ENCODE peak calls at places on chromosomes 7 and 10, in six cellular contexts. O is ovary, U is tibial artery, L is AG09309, A is heart left ventricle, C is Peyer's patch. N is an unnamed sample.

GRCh38 chr10:119401671-119402395 is 140.7 kb downstream of the RGS10 start:
- DNase-seq in O (peak), U (peak), L (peak), A (peak), C (peak), N (peak)

GRCh38 chr10:26738354-26738753 is 40.9 kb downstream of the PDSS1 start:
- DNase-seq in O (no peak), U (no peak), L (no peak), A (no peak), C (no peak), N (no peak)

GRCh38 chr10:108544500-108545120 is 1378.7 kb downstream of the XPNPEP1 start:
- DNase-seq in O (no peak), U (no peak), L (no peak), A (peak), C (peak), N (peak)

GRCh38 chr10:100427374-100427773 is 35.4 kb upstream of the WNT8B start:
- DNase-seq in O (no peak), U (no peak), L (no peak), A (no peak), C (no peak), N (no peak)

GRCh38 chr7:45888185-45888992 is at the start of gene IGFBP1:
- DNase-seq in O (no peak), U (no peak), L (no peak), A (peak), C (no peak), N (peak)

GRCh38 chr7:22771829-22772228 is 44.8 kb downstream of the IL6 start:
- DNase-seq in O (no peak), U (no peak), L (no peak), A (no peak), C (no peak), N (no peak)

GRCh38 chr7:25856056-25856780 is 295.8 kb upstream of the NFE2L3 start:
- DNase-seq in O (no peak), U (peak), L (no peak), A (no peak), C (no peak), N (peak)

GRCh38 chr7:156049366-156049765 is 237.1 kb upstream of the SHH start:
- DNase-seq in O (no peak), U (peak), L (no peak), A (no peak), C (no peak), N (no peak)

GRCh38 chr10:74542077-74542476 is 284.3 kb upstream of the KAT6B start:
- DNase-seq in O (peak), U (peak), L (peak), A (no peak), C (no peak), N (peak)

GRCh38 chr10:119425102-119425880 is 117.2 kb downstream of the RGS10 start:
- DNase-seq in O (no peak), U (no peak), L (no peak), A (no peak), C (no peak), N (no peak)

GRCh38 chr10:95500097-95500496 is 61.1 kb downstream of the SORBS1 start:
- DNase-seq in O (no peak), U (no peak), L (no peak), A (no peak), C (no peak), N (no peak)

GRCh38 chr7:26950854-26951253 is 86.5 kb upstream of the SKAP2 start:
- DNase-seq in O (no peak), U (no peak), L (no peak), A (no peak), C (no peak), N (no peak)

GRCh38 chr7:155810607-155811559 is 1.4 kb downstream of the SHH start:
- DNase-seq in O (no peak), U (no peak), L (no peak), A (no peak), C (no peak), N (no peak)

GRCh38 chr7:139451638-139452037 is 31.8 kb downstream of the KLRG2 start:
- DNase-seq in O (no peak), U (no peak), L (no peak), A (no peak), C (no peak), N (peak)

GRCh38 chr10:130062976-130063375 is 47.7 kb downstream of the C10orf143 start:
- DNase-seq in O (no peak), U (peak), L (no peak), A (no peak), C (no peak), N (no peak)

GRCh38 chr7:112453505-112454171 is 3.4 kb downstream of the IFRD1 start:
- DNase-seq in O (no peak), U (no peak), L (peak), A (no peak), C (no peak), N (peak)

GRCh38 chr10:49803988-49804387 is 41.9 kb upstream of the OGDHL start:
- DNase-seq in O (no peak), U (no peak), L (no peak), A (no peak), C (no peak), N (no peak)

GRCh38 chr10:13526952-13527863 is 1.6 kb downstream of the BEND7 start:
- DNase-seq in O (no peak), U (no peak), L (peak), A (no peak), C (no peak), N (peak)

GRCh38 chr7:84677386-84677785 is 482.8 kb upstream of the SEMA3A start:
- DNase-seq in O (no peak), U (no peak), L (peak), A (no peak), C (no peak), N (peak)

GRCh38 chr10:129322872-129323271 is 144.2 kb upstream of the MGMT start:
- DNase-seq in O (no peak), U (no peak), L (no peak), A (no peak), C (no peak), N (no peak)

GRCh38 chr7:40583653-40584424 is 449.0 kb downstream of the SUGCT start:
- DNase-seq in O (no peak), U (no peak), L (no peak), A (no peak), C (no peak), N (no peak)

GRCh38 chr7:2046581-2047271 is 186.0 kb downstream of the MAD1L1 start:
- DNase-seq in O (no peak), U (peak), L (no peak), A (peak), C (no peak), N (no peak)

GRCh38 chr10:95841711-95842498 is 65.9 kb upstream of the CC2D2B start:
- DNase-seq in O (no peak), U (no peak), L (peak), A (no peak), C (peak), N (peak)

GRCh38 chr10:106380706-106381105 is 783.8 kb downstream of the SORCS1 start:
- DNase-seq in O (no peak), U (no peak), L (no peak), A (no peak), C (no peak), N (no peak)

GRCh38 chr7:122488241-122488640 is 183.7 kb upstream of the FEZF1 start:
- DNase-seq in O (no peak), U (no peak), L (no peak), A (no peak), C (no peak), N (peak)

GRCh38 chr10:58555170-58555929 is 42.7 kb downstream of the BICC1 start:
- DNase-seq in O (no peak), U (no peak), L (no peak), A (no peak), C (no peak), N (no peak)

GRCh38 chr7:2210551-2211258 is 22.0 kb downstream of the MAD1L1 start:
- DNase-seq in O (no peak), U (no peak), L (no peak), A (peak), C (no peak), N (no peak)

GRCh38 chr7:143047327-143047726 is 4.8 kb upstream of the OR6V1 start:
- DNase-seq in O (no peak), U (no peak), L (no peak), A (no peak), C (no peak), N (no peak)

GRCh38 chr7:2864999-2865670 is 21.0 kb upstream of the GNA12 start:
- DNase-seq in O (peak), U (peak), L (no peak), A (peak), C (peak), N (peak)

GRCh38 chr7:134420509-134421125 is 38.3 kb downstream of the AKR1B1 start:
- DNase-seq in O (no peak), U (no peak), L (peak), A (no peak), C (peak), N (peak)

GRCh38 chr7:107318523-107319160 is 149.8 kb downstream of the HBP1 start:
- DNase-seq in O (no peak), U (no peak), L (no peak), A (no peak), C (no peak), N (peak)

GRCh38 chr7:100951888-100952560 is 2.7 kb downstream of the MUC3A start:
- DNase-seq in O (no peak), U (no peak), L (no peak), A (no peak), C (no peak), N (no peak)
- TF ChIP-seq CTCF in O (no peak), U (no peak), L (no peak), A (no peak), C (no peak), N (no peak)

GRCh38 chr7:95715274-95715673 is 57.1 kb upstream of the DYNC1I1 start:
- DNase-seq in O (no peak), U (no peak), L (no peak), A (no peak), C (no peak), N (no peak)

GRCh38 chr7:95716357-95717122 is 55.8 kb upstream of the DYNC1I1 start:
- DNase-seq in O (no peak), U (no peak), L (no peak), A (no peak), C (no peak), N (no peak)

GRCh38 chr7:95723583-95724180 is 48.7 kb upstream of the DYNC1I1 start:
- DNase-seq in O (peak), U (no peak), L (peak), A (no peak), C (no peak), N (peak)

DNA sequence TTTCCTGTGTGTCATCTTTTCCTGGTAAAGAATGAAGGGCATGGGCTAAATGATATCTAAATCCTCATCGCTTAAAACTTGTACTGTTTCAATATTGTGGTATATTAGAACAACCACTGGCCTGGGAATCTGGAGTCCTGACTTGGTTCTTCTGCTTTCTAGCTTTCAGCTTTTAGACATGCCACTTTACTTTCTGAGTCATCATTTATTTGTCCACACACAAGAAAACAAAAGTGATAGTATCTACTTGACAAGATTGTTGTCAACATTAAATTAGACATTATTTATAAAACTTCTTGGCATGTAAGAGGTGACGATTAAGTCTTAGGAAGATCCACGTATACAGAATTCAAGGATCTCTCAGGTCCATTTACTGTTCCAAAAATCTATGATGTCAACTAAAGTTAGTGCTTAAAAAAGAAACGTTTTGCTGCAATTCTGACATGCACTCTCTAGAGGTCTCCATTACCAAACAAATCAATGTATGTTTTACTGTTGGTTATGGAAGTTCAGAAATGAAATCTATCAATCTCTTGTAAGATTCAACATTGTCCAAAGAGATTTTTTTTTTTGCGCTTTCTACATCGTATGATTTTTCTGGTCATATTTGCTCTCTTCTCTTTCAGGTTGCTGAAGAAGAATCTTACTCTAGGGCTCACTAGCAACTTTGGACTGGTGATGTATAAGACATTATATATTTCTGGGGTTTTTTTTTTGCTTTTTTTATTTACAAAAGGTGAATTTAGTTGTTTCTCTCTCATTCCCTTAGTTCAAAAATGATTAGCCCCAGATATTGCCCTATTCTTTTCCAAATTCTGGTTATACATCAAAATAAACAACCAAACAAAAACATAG is 53.6 kb upstream of the DYNC1I1 start:
- DNase-seq in O (no peak), U (no peak), L (peak), A (no peak), C (no peak), N (peak)
- TF ChIP-seq CTCF in O (no peak), U (peak), L (peak), A (peak), C (peak), N (peak)

DNA sequence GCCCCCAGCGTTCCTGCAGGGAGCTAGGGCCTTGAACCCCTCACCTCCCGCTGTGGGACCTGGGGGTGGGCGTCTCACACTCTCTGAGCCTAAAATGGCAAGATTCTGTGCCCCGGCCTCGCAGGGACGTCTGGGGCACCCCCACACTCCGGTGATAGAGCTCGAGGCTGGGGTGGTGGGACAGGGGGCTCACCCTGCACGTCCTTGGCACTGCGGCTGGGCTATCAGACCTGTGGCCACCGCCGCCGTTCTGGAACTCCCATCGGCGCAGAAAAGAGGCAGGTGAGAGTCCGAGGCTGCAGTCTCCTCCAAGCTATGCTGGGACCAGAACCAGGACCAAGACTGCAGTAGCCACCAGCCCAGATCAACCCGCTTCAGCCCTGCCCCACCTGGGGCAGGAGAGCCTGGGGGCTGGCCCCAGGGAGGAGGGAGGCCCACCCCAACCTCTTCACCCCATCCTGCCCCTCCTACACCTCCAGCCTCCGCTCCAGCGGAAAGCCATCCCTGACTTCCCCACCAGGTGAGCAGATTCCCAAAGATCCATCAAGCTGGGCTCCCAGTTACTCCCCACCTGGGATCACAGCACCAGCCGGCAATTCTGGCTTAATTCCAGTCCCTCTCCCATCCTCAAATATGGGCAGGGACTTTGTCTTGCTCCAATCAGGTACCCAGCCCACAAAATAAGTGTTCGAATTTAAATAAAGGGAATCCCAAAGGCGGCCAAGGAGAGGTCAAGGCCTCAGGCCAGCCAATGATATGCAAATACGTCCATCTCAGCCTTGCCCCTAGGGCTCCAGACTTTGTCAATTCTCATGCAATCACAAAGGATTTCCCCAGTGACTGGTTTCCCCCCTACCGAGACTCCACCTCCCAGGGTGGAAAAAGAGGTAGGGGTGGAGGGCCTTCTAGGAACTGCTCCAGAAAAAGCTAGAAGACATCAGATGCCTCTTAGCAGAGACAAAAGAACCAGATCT is 16.4 kb downstream of the TNRC18 start:
- DNase-seq in O (no peak), U (no peak), L (no peak), A (no peak), C (no peak), N (peak)
- TF ChIP-seq CTCF in O (no peak), U (no peak), L (no peak), A (no peak), C (no peak), N (no peak)

DNA sequence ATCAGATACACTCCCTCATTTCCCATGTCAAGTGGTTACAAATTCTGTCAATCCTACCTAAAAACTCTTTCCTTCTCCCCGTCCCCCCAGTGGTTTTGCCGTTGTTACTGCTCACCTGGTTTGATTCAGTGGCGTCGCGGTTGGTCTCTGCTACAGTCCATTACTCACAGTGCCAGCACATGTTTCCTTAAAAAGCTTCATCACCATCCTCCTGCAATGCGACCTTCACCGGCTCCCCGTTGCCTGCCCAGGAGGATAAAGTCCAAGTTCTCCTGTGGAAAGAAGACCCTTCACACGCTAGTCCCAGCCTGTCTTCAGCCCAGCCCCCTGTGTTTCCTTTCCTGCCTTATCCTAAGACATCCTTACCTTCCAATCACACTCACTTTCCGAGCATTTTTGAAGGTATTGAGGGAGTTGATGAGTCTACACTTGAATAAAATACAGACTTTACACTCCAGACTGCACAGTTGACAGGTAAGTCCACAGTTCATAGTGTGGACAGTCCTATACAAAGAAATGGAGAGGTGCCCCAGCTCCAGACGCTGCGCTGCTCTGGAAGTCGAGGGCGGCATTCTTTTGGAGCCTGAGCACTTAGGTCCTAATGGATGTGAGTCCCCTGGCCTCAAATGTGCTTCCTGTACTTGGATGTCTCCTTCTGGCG is 3.4 kb upstream of the LARP4B start:
- DNase-seq in O (no peak), U (no peak), L (no peak), A (no peak), C (peak), N (no peak)
- TF ChIP-seq CTCF in O (no peak), U (no peak), L (no peak), A (no peak), C (no peak), N (no peak)

N was measured in choroid plexus epithelial cell.